ENCODE peak calls at places on chromosomes 12 and 14, in ten cellular contexts. Q is amniotic stem cell; U is lower leg skin; D is anterior cingulate cortex; N is sigmoid colon; W is activated CD8-positive, alpha-beta memory T cell treated with anti-CD3 and anti-CD28 coated beads, Interleukin-2, amount 50 U/mL, for 4 hours; O is GM04503; I is dorsolateral prefrontal cortex; C is activated CD4-positive, alpha-beta T cell treated with anti-CD3 and anti-CD28 coated beads for 24 hours; G is NCI-H2081. K is an unnamed sample.

GRCh38 chr14:86646688-86647687 is 1117.0 kb downstream of the FLRT2 start:
- DNase-seq in Q (no peak), U (no peak), D (no peak), N (no peak), W (no peak), O (no peak), I (no peak), C (no peak), G (no peak), K (no peak)

GRCh38 chr14:55603401-55603953 is 23.5 kb downstream of the KTN1 start:
- DNase-seq in Q (no peak), U (no peak), D (no peak), N (no peak), W (no peak), O (no peak), I (no peak), C (no peak), G (no peak), K (no peak)

GRCh38 chr14:93347850-93348249 is 868 bp downstream of the COX8C start:
- DNase-seq in Q (no peak), U (no peak), D (no peak), N (no peak), W (no peak), O (no peak), I (no peak), C (no peak), G (no peak), K (no peak)

GRCh38 chr14:93219103-93219726 is 12.2 kb downstream of the UBR7 start:
- DNase-seq in Q (peak), U (peak), D (no peak), N (no peak), W (peak), O (no peak), I (no peak), C (no peak), G (peak), K (peak)

GRCh38 chr12:120951-121350 is 54.4 kb downstream of the IQSEC3 start:
- DNase-seq in Q (no peak), U (no peak), D (no peak), N (no peak), W (no peak), O (no peak), I (no peak), C (no peak), G (no peak), K (no peak)

GRCh38 chr14:103115845-103116572 is 7.3 kb upstream of the TNFAIP2 start:
- DNase-seq in Q (no peak), U (no peak), D (no peak), N (no peak), W (no peak), O (no peak), I (no peak), C (no peak), G (no peak), K (no peak)

GRCh38 chr14:100393906-100394732 is 71.0 kb downstream of the SLC25A47 start:
- DNase-seq in Q (no peak), U (no peak), D (no peak), N (peak), W (no peak), O (no peak), I (no peak), C (no peak), G (no peak), K (no peak)

GRCh38 chr12:21819236-21819635 is 44.7 kb upstream of the KCNJ8 start:
- DNase-seq in Q (no peak), U (no peak), D (no peak), N (no peak), W (no peak), O (no peak), I (no peak), C (no peak), G (no peak), K (no peak)

GRCh38 chr12:25284024-25284423 is 33.3 kb upstream of the KRAS start:
- DNase-seq in Q (no peak), U (no peak), D (no peak), N (no peak), W (no peak), O (no peak), I (no peak), C (no peak), G (no peak), K (no peak)

GRCh38 chr14:53113992-53114391 is 39.1 kb downstream of the DDHD1 start:
- DNase-seq in Q (no peak), U (no peak), D (no peak), N (no peak), W (no peak), O (no peak), I (no peak), C (no peak), G (no peak), K (no peak)